ENCODE peak calls at places on chromosomes 13 and 19, in five cellular contexts. M, Q, I, O and C are unnamed samples.

GRCh38 chr13:73708393-73708985 is 425.7 kb downstream of the KLF12 start:
- DNase-seq in M (peak; percentile 68), Q (no peak), I (peak; percentile 43), O (peak; percentile 57), C (peak; percentile 23)

GRCh38 chr19:29724102-29724641 is 9.1 kb upstream of the C19orf12 start:
- DNase-seq in M (no peak), Q (no peak), I (no peak), O (no peak), C (no peak)

GRCh38 chr19:34260771-34261173 is 6.4 kb downstream of the GARRE1 start:
- DNase-seq in M (no peak), Q (no peak), I (no peak), O (no peak), C (no peak)

GRCh38 chr19:2136796-2137195 is 14.6 kb downstream of the AP3D1 start:
- DNase-seq in M (no peak), Q (no peak), I (no peak), O (no peak), C (no peak)

GRCh38 chr13:32277838-32278237 is 37.3 kb downstream of the ZAR1L start:
- DNase-seq in M (no peak), Q (no peak), I (no peak), O (no peak), C (no peak)

GRCh38 chr19:47765522-47766358 is 12.8 kb upstream of the SELENOW start:
- DNase-seq in M (peak; percentile 43), Q (no peak), I (peak; percentile 37), O (no peak), C (no peak)

GRCh38 chr19:47756953-47757608 is 11.7 kb downstream of the NOP53 start:
- DNase-seq in M (no peak), Q (no peak), I (no peak), O (no peak), C (no peak)

GRCh38 chr19:47230122-47230920 is 678 bp downstream of the BBC3 start:
- DNase-seq in M (peak; percentile 48), Q (no peak), I (peak; percentile 75), O (no peak), C (peak; percentile 84)

GRCh38 chr19:45499196-45500180 is 1.2 kb downstream of the PPM1N start:
- DNase-seq in M (no peak), Q (no peak), I (peak; percentile 38), O (peak; percentile 22), C (peak; percentile 48)

GRCh38 chr19:18746393-18747167 is 44.5 kb downstream of the COMP start:
- DNase-seq in M (no peak), Q (no peak), I (no peak), O (no peak), C (no peak)

GRCh38 chr13:65977525-65977924 is 1252.6 kb downstream of the PCDH9 start:
- DNase-seq in M (no peak), Q (no peak), I (no peak), O (no peak), C (no peak)

GRCh38 chr19:32066056-32066455 is 279.4 kb upstream of the ZNF507 start:
- DNase-seq in M (no peak), Q (no peak), I (no peak), O (no peak), C (no peak)

GRCh38 chr13:40422588-40423235 is 243.7 kb downstream of the FOXO1 start:
- DNase-seq in M (no peak), Q (no peak), I (no peak), O (no peak), C (no peak)

GRCh38 chr19:29631450-29631849 is 25.4 kb downstream of the POP4 start:
- DNase-seq in M (no peak), Q (no peak), I (no peak), O (no peak), C (no peak)

GRCh38 chr19:18093439-18094161 is 4.0 kb upstream of the MAST3 start:
- DNase-seq in M (peak; percentile 26), Q (no peak), I (no peak), O (no peak), C (no peak)

GRCh38 chr13:112343591-112343990 is 32.6 kb upstream of the SPACA7 start:
- DNase-seq in M (no peak), Q (no peak), I (no peak), O (no peak), C (no peak)

GRCh38 chr19:40667602-40668001 is 22.8 kb downstream of the NUMBL start:
- DNase-seq in M (no peak), Q (no peak), I (no peak), O (no peak), C (no peak)

GRCh38 chr13:51590231-51590630 is 6.0 kb downstream of the WDFY2 start:
- DNase-seq in M (no peak), Q (no peak), I (no peak), O (no peak), C (no peak)

GRCh38 chr19:37778613-37779138 is 710 bp downstream of the ZNF573 start:
- DNase-seq in M (no peak), Q (no peak), I (no peak), O (no peak), C (no peak)

GRCh38 chr13:102680842-102681725 is 13.8 kb downstream of the METTL21C start:
- DNase-seq in M (no peak), Q (no peak), I (no peak), O (peak; percentile 30), C (no peak)

GRCh38 chr13:46575843-46576242 is 22.9 kb downstream of the LRCH1 start:
- DNase-seq in M (peak; percentile 55), Q (no peak), I (no peak), O (peak; percentile 31), C (no peak)

GRCh38 chr13:87172166-87172825 is 498.9 kb upstream of the SLITRK5 start:
- DNase-seq in M (no peak), Q (no peak), I (no peak), O (no peak), C (no peak)

GRCh38 chr13:48156466-48156865 is 61.6 kb upstream of the MED4 start:
- DNase-seq in M (peak; percentile 35), Q (no peak), I (peak; percentile 84), O (no peak), C (peak; percentile 49)